ENCODE peak calls at places on chromosomes 6 and 20, in eight cellular contexts. Y is fibroblast of the aortic adventitia, X is psoas muscle, O is fibroblast of lung, U is RWPE2, G is colonic mucosa, F is bronchial epithelial cell, V is adrenal gland. A is an unnamed sample.

GRCh38 chr6:125789576-125790402 is 971 bp upstream of the NCOA7 start:
- DNase-seq in V (peak), F (no peak), U (no peak), X (peak), O (peak), Y (peak), G (peak), A (no peak)

GRCh38 chr6:165830761-165831160 is 167.7 kb upstream of the PDE10A start:
- DNase-seq in X (no peak), G (no peak), Y (no peak), O (no peak), U (no peak), V (no peak), F (no peak), A (no peak)

GRCh38 chr6:145372671-145373123 is 362.6 kb downstream of the EPM2A start:
- DNase-seq in V (no peak), F (peak), G (no peak), U (no peak), O (peak), Y (peak), X (no peak), A (no peak)

GRCh38 chr20:6590891-6591679 is 176.4 kb upstream of the BMP2 start:
- DNase-seq in G (peak), V (no peak), F (peak), O (peak), Y (peak), U (peak), X (no peak), A (peak)

GRCh38 chr20:60242836-60243520 is 284.8 kb downstream of the CDH26 start:
- DNase-seq in G (no peak), F (peak), O (peak), X (no peak), U (no peak), V (no peak), Y (no peak), A (no peak)

GRCh38 chr20:31716818-31717477 is 5.7 kb downstream of the BCL2L1 start:
- DNase-seq in F (no peak), Y (no peak), G (no peak), V (no peak), X (no peak), U (no peak), O (no peak), A (no peak)

GRCh38 chr20:62002882-62003480 is 62.7 kb downstream of the TAF4 start:
- DNase-seq in O (no peak), V (no peak), F (no peak), X (no peak), Y (no peak), G (no peak), U (no peak), A (no peak)

GRCh38 chr6:149026530-149026942 is 279.7 kb downstream of the UST start:
- DNase-seq in Y (peak), O (peak), V (peak), U (no peak), X (no peak), G (peak), F (peak), A (peak)

GRCh38 chr6:5996701-5997419 is 9.9 kb downstream of the NRN1 start:
- DNase-seq in X (no peak), G (no peak), O (no peak), V (peak), F (no peak), Y (no peak), U (no peak), A (no peak)

GRCh38 chr6:169960003-169960344 is 208.6 kb downstream of the ERMARD start:
- DNase-seq in Y (no peak), O (no peak), U (no peak), V (no peak), F (no peak), G (peak), X (no peak), A (no peak)

GRCh38 chr20:41476013-41476441 is 109.4 kb upstream of the EMILIN3 start:
- DNase-seq in X (no peak), O (peak), U (no peak), V (peak), F (peak), Y (peak), G (peak), A (peak)

GRCh38 chr6:19838442-19839236 is 1.5 kb downstream of the ID4 start:
- DNase-seq in V (no peak), G (peak), Y (no peak), U (no peak), X (peak), O (peak), F (no peak), A (no peak)

DNA sequence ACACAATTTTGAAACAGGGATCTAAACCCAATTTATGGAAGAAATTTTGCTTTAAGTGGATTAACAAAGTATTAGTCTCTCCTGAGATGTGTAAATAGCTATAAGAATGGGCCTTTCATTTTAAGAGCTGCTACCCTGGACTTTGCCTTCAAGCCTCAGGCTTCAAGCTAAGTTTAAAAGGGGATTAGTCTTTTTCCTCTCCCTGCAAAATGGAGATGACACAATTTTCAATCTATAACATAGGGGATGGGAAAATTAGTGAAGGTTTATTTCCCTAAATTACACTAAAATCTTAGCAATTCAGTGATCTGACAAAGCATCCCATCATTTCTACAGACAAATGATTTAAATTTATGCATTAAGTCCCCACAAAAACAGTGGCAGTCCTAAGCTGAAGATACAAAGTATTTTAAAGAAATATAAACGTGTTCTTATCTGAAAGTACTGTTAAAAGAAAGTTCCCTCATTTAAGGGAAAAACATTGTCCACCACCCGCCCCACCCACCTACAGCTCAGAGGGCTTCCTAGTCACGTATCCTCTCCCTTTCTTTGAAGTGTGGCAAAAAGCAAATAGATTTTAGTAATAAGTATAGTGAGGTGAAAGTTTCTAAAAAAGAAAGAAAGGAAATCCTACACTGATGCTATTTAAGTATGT is 14.5 kb downstream of the ARHGAP18 start:
- DNase-seq in V (no peak), O (no peak), F (peak), Y (no peak), U (no peak), X (no peak), G (peak), A (no peak)
- TF ChIP-seq CTCF in V (no peak), O (no peak), F (no peak), Y (no peak), U (no peak), X (no peak), G (no peak), A (no peak)

GRCh38 chr6:35024601-35025054 is 116.5 kb downstream of the TCP11 start:
- DNase-seq in Y (peak), X (peak), O (peak), G (peak), F (peak), U (no peak), V (peak), A (peak)
- H3K4me3 ChIP-seq in Y (no peak), X (no peak), O (no peak), G (no peak), F (no peak), U (no peak), V (no peak), A (no peak)

DNA sequence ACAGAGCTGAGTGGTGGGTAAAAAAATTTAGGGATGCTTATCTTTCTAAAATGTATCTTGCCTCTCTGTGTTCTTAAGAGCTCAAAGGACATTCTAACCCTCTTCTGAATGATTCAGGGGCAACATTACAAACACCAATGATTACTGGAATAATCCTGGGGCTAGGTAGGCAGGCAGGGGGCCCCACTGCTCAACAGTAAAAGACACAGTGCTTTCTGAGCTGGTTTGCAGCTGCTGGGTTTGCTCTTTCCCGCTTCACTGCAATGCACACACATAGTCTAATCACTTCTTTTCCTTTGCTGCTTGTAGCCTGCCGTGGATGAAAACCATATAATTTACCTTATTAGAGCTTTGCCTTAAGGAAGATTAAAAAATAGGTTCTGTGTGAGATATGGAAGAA is 23.9 kb downstream of the CLDN20 start:
- DNase-seq in G (no peak), X (no peak), F (no peak), U (no peak), Y (no peak), V (no peak), O (no peak), A (no peak)
- TF ChIP-seq CTCF in G (no peak), X (no peak), F (no peak), U (no peak), Y (no peak), V (no peak), O (no peak), A (peak)

GRCh38 chr20:35866446-35867202 is 87.7 kb downstream of the SCAND1 start:
- DNase-seq in X (no peak), G (no peak), V (no peak), F (no peak), U (no peak), O (peak), Y (peak), A (peak)

GRCh38 chr20:35870541-35871307 is 83.6 kb downstream of the SCAND1 start:
- DNase-seq in F (peak), V (no peak), U (no peak), O (peak), G (no peak), Y (no peak), X (no peak), A (no peak)

GRCh38 chr20:35871311-35871771 is 83.0 kb downstream of the SCAND1 start:
- DNase-seq in X (no peak), V (peak), Y (peak), F (peak), G (peak), O (peak), U (peak), A (no peak)
- H3K4me3 ChIP-seq in X (peak), V (no peak), Y (peak), F (no peak), G (no peak), O (peak), U (peak), A (no peak)

A was measured in retinal pigment epithelial cell.